ENCODE peak calls at places on chromosome 14, in four cellular contexts. One of them, this sample, is unnamed.

GRCh38 chr14:64760146-64760755 is 56.0 kb downstream of the PLEKHG3 start:
- DNase-seq in fibroblast of lung: peak
- DNase-seq in ovary: peak
- DNase-seq in PC-3: peak
- DNase-seq in this sample: no peak

GRCh38 chr14:43981135-43981787 is 525.8 kb downstream of the FSCB start:
- DNase-seq in fibroblast of lung: no peak
- DNase-seq in ovary: no peak
- DNase-seq in PC-3: no peak
- DNase-seq in this sample: no peak

GRCh38 chr14:77037886-77038511 is 9.5 kb upstream of the IRF2BPL start:
- DNase-seq in fibroblast of lung: peak
- DNase-seq in ovary: peak
- DNase-seq in PC-3: peak
- DNase-seq in this sample: no peak

GRCh38 chr14:68843471-68844209 is 50.8 kb upstream of the ZFP36L1 start:
- DNase-seq in fibroblast of lung: peak
- DNase-seq in ovary: peak
- DNase-seq in PC-3: peak
- DNase-seq in this sample: no peak

GRCh38 chr14:105294142-105294597 is 6.6 kb downstream of the BRF1 start:
- DNase-seq in fibroblast of lung: peak
- DNase-seq in ovary: no peak
- DNase-seq in PC-3: no peak
- DNase-seq in this sample: no peak

GRCh38 chr14:75335588-75335987 is 57.0 kb downstream of the FOS start:
- DNase-seq in fibroblast of lung: no peak
- DNase-seq in ovary: no peak
- DNase-seq in PC-3: no peak
- DNase-seq in this sample: no peak

GRCh38 chr14:94677239-94677612 is 65.0 kb downstream of the SERPINA3 start:
- DNase-seq in fibroblast of lung: no peak
- DNase-seq in ovary: no peak
- DNase-seq in PC-3: no peak
- DNase-seq in this sample: no peak

GRCh38 chr14:95339301-95339865 is 19.7 kb upstream of the CLMN start:
- DNase-seq in fibroblast of lung: no peak
- DNase-seq in ovary: no peak
- DNase-seq in PC-3: no peak
- DNase-seq in this sample: no peak

GRCh38 chr14:101226603-101227425 is 323.3 kb upstream of the RTL1 start:
- DNase-seq in fibroblast of lung: no peak
- DNase-seq in ovary: no peak
- DNase-seq in PC-3: no peak
- DNase-seq in this sample: no peak

GRCh38 chr14:84749191-84749945 is 780.6 kb upstream of the FLRT2 start:
- DNase-seq in fibroblast of lung: no peak
- DNase-seq in ovary: no peak
- DNase-seq in PC-3: no peak
- DNase-seq in this sample: no peak

GRCh38 chr14:104827173-104828055 is 26.5 kb downstream of the ZBTB42 start:
- DNase-seq in fibroblast of lung: peak
- DNase-seq in ovary: no peak
- DNase-seq in PC-3: peak
- DNase-seq in this sample: no peak

GRCh38 chr14:99502989-99503421 is 21.8 kb downstream of the CCNK start:
- DNase-seq in fibroblast of lung: no peak
- DNase-seq in ovary: no peak
- DNase-seq in PC-3: no peak
- DNase-seq in this sample: no peak

GRCh38 chr14:101072945-101073597 is 169.5 kb upstream of the RTL1 start:
- DNase-seq in fibroblast of lung: peak
- DNase-seq in ovary: peak
- DNase-seq in PC-3: peak
- DNase-seq in this sample: peak

GRCh38 chr14:99752486-99753121 is 40.6 kb upstream of the EML1 start:
- DNase-seq in fibroblast of lung: peak
- DNase-seq in ovary: no peak
- DNase-seq in PC-3: peak
- DNase-seq in this sample: no peak

GRCh38 chr14:72682188-72682587 is 211.7 kb downstream of the DPF3 start:
- DNase-seq in fibroblast of lung: peak
- DNase-seq in ovary: no peak
- DNase-seq in PC-3: peak
- DNase-seq in this sample: no peak

GRCh38 chr14:30559638-30560071 is 697 bp downstream of the G2E3 start:
- DNase-seq in fibroblast of lung: peak
- DNase-seq in ovary: no peak
- DNase-seq in PC-3: peak
- DNase-seq in this sample: no peak

GRCh38 chr14:22852940-22853767 is 16.8 kb downstream of the MMP14 start:
- DNase-seq in fibroblast of lung: peak
- DNase-seq in ovary: peak
- DNase-seq in PC-3: peak
- DNase-seq in this sample: no peak

GRCh38 chr14:104742586-104743455 is 10.1 kb upstream of the SIVA1 start:
- DNase-seq in fibroblast of lung: no peak
- DNase-seq in ovary: no peak
- DNase-seq in PC-3: no peak
- DNase-seq in this sample: no peak

GRCh38 chr14:27256805-27257204 is 659.0 kb upstream of the NOVA1 start:
- DNase-seq in fibroblast of lung: no peak
- DNase-seq in ovary: no peak
- DNase-seq in PC-3: no peak
- DNase-seq in this sample: no peak

GRCh38 chr14:61973981-61974380 is 211.8 kb downstream of the SNAPC1 start:
- DNase-seq in fibroblast of lung: peak
- DNase-seq in ovary: no peak
- DNase-seq in PC-3: peak
- DNase-seq in this sample: no peak

GRCh38 chr14:71321556-71322315 is 414.5 kb downstream of the PCNX1 start:
- DNase-seq in fibroblast of lung: peak
- DNase-seq in ovary: no peak
- DNase-seq in PC-3: peak
- DNase-seq in this sample: peak

GRCh38 chr14:51095854-51096823 is 1.2 kb upstream of the TRIM9 start:
- DNase-seq in fibroblast of lung: peak
- DNase-seq in ovary: peak
- DNase-seq in PC-3: no peak
- DNase-seq in this sample: no peak

GRCh38 chr14:69648480-69649414 is 37.4 kb downstream of the SUSD6 start:
- DNase-seq in fibroblast of lung: peak
- DNase-seq in ovary: no peak
- DNase-seq in PC-3: peak
- DNase-seq in this sample: no peak

GRCh38 chr14:22656945-22657711 is 13.0 kb upstream of the OR6J1 start:
- DNase-seq in fibroblast of lung: peak
- DNase-seq in ovary: no peak
- DNase-seq in PC-3: no peak
- DNase-seq in this sample: no peak

GRCh38 chr14:95523051-95523817 is 6.8 kb upstream of the SYNE3 start:
- DNase-seq in fibroblast of lung: no peak
- DNase-seq in ovary: no peak
- DNase-seq in PC-3: peak
- DNase-seq in this sample: no peak

GRCh38 chr14:81170829-81171195 is 49.9 kb downstream of the GTF2A1 start:
- DNase-seq in fibroblast of lung: no peak
- DNase-seq in ovary: no peak
- DNase-seq in PC-3: no peak
- DNase-seq in this sample: no peak

GRCh38 chr14:104888489-104889373 is 23.7 kb downstream of the CEP170B start:
- DNase-seq in fibroblast of lung: no peak
- DNase-seq in ovary: peak
- DNase-seq in PC-3: no peak
- DNase-seq in this sample: no peak

GRCh38 chr14:46399049-46399448 is 252.5 kb downstream of the RPL10L start:
- DNase-seq in fibroblast of lung: no peak
- DNase-seq in ovary: no peak
- DNase-seq in PC-3: no peak
- DNase-seq in this sample: no peak

GRCh38 chr14:88542857-88543795 is 11.7 kb downstream of the PTPN21 start:
- DNase-seq in fibroblast of lung: peak
- DNase-seq in ovary: no peak
- DNase-seq in PC-3: no peak
- DNase-seq in this sample: no peak

GRCh38 chr14:37588956-37589737 is 5.9 kb downstream of the FOXA1 start:
- DNase-seq in fibroblast of lung: no peak
- DNase-seq in ovary: no peak
- DNase-seq in PC-3: peak
- DNase-seq in this sample: no peak

GRCh38 chr14:59032821-59033220 is 155.6 kb upstream of the DAAM1 start:
- DNase-seq in fibroblast of lung: peak
- DNase-seq in ovary: no peak
- DNase-seq in PC-3: no peak
- DNase-seq in this sample: no peak

GRCh38 chr14:91244501-91244901 is at the start of gene GPR68:
- DNase-seq in fibroblast of lung: peak
- DNase-seq in ovary: no peak
- DNase-seq in PC-3: no peak
- DNase-seq in this sample: no peak

GRCh38 chr14:33455998-33456397 is 494.9 kb downstream of the EGLN3 start:
- DNase-seq in fibroblast of lung: peak
- DNase-seq in ovary: no peak
- DNase-seq in PC-3: no peak
- DNase-seq in this sample: no peak

GRCh38 chr14:29442720-29443119 is 484.9 kb downstream of the PRKD1 start:
- DNase-seq in fibroblast of lung: peak
- DNase-seq in ovary: no peak
- DNase-seq in PC-3: peak
- DNase-seq in this sample: no peak

GRCh38 chr14:73851567-73852382 is at the start of gene PTGR2:
- DNase-seq in fibroblast of lung: peak
- DNase-seq in ovary: peak
- DNase-seq in PC-3: peak
- DNase-seq in this sample: peak
- H3K27ac ChIP-seq in fibroblast of lung: peak
- H3K27ac ChIP-seq in ovary: peak
- H3K27ac ChIP-seq in PC-3: peak
- H3K27ac ChIP-seq in this sample: peak

DNA sequence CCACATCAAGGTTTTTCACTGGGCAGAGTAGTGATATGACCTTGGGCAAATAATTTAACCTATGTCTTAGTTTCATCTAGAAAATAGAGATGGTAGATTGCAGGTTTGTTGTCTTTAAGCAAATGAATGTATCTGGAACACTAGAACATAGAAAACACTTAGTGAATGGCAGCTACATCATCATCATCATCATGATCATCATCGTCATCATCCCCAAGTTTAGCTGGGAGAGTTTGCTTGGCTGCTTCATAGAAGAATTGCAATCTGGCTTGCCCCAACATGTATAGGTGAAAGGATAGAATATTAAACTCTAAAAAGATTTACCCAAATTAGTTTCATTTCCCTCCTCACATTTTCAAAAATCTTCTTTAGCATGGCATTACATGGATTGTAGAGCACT is 91.3 kb upstream of the TMEM260 start:
- DNase-seq in fibroblast of lung: no peak
- DNase-seq in ovary: no peak
- DNase-seq in PC-3: no peak
- DNase-seq in this sample: no peak
- H3K27ac ChIP-seq in fibroblast of lung: no peak
- H3K27ac ChIP-seq in ovary: no peak
- H3K27ac ChIP-seq in PC-3: no peak
- H3K27ac ChIP-seq in this sample: peak

GRCh38 chr14:24436355-24437019 is 6.1 kb downstream of the SDR39U1 start:
- DNase-seq in fibroblast of lung: peak
- DNase-seq in ovary: peak
- DNase-seq in PC-3: peak
- DNase-seq in this sample: no peak

GRCh38 chr14:24437020-24437735 is 5.4 kb downstream of the SDR39U1 start:
- DNase-seq in fibroblast of lung: no peak
- DNase-seq in ovary: no peak
- DNase-seq in PC-3: no peak
- DNase-seq in this sample: no peak

GRCh38 chr14:24434676-24435075 is 4.9 kb downstream of the KHNYN start:
- DNase-seq in fibroblast of lung: no peak
- DNase-seq in ovary: no peak
- DNase-seq in PC-3: no peak
- DNase-seq in this sample: no peak

GRCh38 chr14:24435192-24435810 is 5.5 kb downstream of the KHNYN start:
- DNase-seq in fibroblast of lung: no peak
- DNase-seq in ovary: no peak
- DNase-seq in PC-3: no peak
- DNase-seq in this sample: no peak

DNA sequence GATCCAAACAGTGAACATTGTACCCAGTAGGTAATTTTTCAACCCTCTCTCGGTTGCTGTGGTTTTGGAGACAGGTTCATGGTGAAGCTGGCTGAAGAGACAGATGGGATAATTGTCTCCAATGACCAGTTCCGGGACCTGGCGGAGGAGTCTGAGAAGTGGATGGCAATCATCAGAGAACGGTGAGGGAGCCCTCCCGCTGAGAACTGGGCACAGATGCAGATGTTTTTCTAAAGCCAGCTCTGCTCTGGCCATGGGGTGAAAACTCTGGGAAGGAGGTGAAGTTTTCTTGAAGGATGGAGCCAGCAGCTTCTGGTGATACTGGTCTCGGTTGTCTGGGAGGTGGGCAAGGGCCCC is 6.2 kb downstream of the KHNYN start:
- DNase-seq in fibroblast of lung: no peak
- DNase-seq in ovary: no peak
- DNase-seq in PC-3: no peak
- DNase-seq in this sample: no peak
- H3K27ac ChIP-seq in fibroblast of lung: no peak
- H3K27ac ChIP-seq in ovary: no peak
- H3K27ac ChIP-seq in PC-3: peak
- H3K27ac ChIP-seq in this sample: no peak

GRCh38 chr14:103716899-103717411 is 1.3 kb downstream of the ZFYVE21 start:
- DNase-seq in fibroblast of lung: no peak
- DNase-seq in ovary: no peak
- DNase-seq in PC-3: no peak
- DNase-seq in this sample: no peak

GRCh38 chr14:103719766-103720165 is 4.2 kb downstream of the ZFYVE21 start:
- DNase-seq in fibroblast of lung: no peak
- DNase-seq in ovary: no peak
- DNase-seq in PC-3: no peak
- DNase-seq in this sample: no peak

GRCh38 chr14:103716091-103716801 is 636 bp downstream of the ZFYVE21 start:
- DNase-seq in fibroblast of lung: no peak
- DNase-seq in ovary: peak
- DNase-seq in PC-3: no peak
- DNase-seq in this sample: no peak

GRCh38 chr14:103721334-103722120 is 5.9 kb downstream of the ZFYVE21 start:
- DNase-seq in fibroblast of lung: peak
- DNase-seq in ovary: no peak
- DNase-seq in PC-3: peak
- DNase-seq in this sample: peak

DNA sequence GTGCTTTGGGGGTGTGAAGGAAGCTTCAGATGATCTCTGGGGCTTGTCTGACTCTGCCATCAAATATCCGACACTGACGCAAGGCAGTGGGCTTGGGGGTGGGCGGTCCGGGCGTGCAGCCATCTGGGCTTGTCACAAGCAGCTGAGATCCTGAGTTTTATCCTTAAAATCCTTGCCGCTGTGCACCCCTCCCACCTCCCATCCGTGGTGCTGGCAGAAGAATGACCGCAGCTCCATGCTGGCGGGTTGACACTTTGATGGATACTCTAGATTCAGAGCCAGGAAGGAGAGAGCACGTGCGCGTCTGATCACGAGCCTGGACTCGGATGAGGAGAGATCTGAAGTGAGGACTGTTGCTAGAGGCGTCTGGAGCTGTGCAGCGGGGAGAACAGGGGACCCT is 3.0 kb downstream of the ZFYVE21 start:
- DNase-seq in fibroblast of lung: peak
- DNase-seq in ovary: no peak
- DNase-seq in PC-3: no peak
- DNase-seq in this sample: no peak
- H3K27ac ChIP-seq in fibroblast of lung: no peak
- H3K27ac ChIP-seq in ovary: no peak
- H3K27ac ChIP-seq in PC-3: no peak
- H3K27ac ChIP-seq in this sample: no peak